ENCODE peak calls at places on chromosome 5, in ten cellular contexts. One of them, this sample, is unnamed.

GRCh38 chr5:146993876-146994530 is 115.4 kb upstream of the PPP2R2B start:
- DNase-seq in AML-193: no peak
- DNase-seq in NCI-H1105: no peak
- DNase-seq in stimulated activated CD4-positive, alpha-beta T cell treated with anti-CD3 and anti-CD28 coated beads, Interleukin-4, amount 100 ng/mL, for 24 hours: no peak
- DNase-seq in BE2C: no peak
- DNase-seq in iris pigment epithelial cell: no peak
- DNase-seq in ACHN: no peak
- DNase-seq in progenitor cell of endocrine pancreas: no peak
- DNase-seq in NCI-H345: no peak
- DNase-seq in T-helper 9 cell: no peak
- DNase-seq in this sample: no peak

GRCh38 chr5:172437445-172438303 is 16.7 kb downstream of the SH3PXD2B start:
- DNase-seq in stimulated activated CD4-positive, alpha-beta T cell treated with anti-CD3 and anti-CD28 coated beads, Interleukin-4, amount 100 ng/mL, for 24 hours: no peak
- DNase-seq in BE2C: peak
- DNase-seq in T-helper 9 cell: no peak
- DNase-seq in AML-193: no peak
- DNase-seq in progenitor cell of endocrine pancreas: no peak
- DNase-seq in NCI-H1105: peak
- DNase-seq in iris pigment epithelial cell: peak
- DNase-seq in ACHN: no peak
- DNase-seq in NCI-H345: peak
- DNase-seq in this sample: peak

GRCh38 chr5:158456756-158457155 is 597.8 kb upstream of the CLINT1 start:
- DNase-seq in progenitor cell of endocrine pancreas: no peak
- DNase-seq in ACHN: peak
- DNase-seq in NCI-H345: no peak
- DNase-seq in NCI-H1105: no peak
- DNase-seq in BE2C: peak
- DNase-seq in iris pigment epithelial cell: peak
- DNase-seq in stimulated activated CD4-positive, alpha-beta T cell treated with anti-CD3 and anti-CD28 coated beads, Interleukin-4, amount 100 ng/mL, for 24 hours: no peak
- DNase-seq in T-helper 9 cell: no peak
- DNase-seq in AML-193: no peak
- DNase-seq in this sample: peak

GRCh38 chr5:172311026-172311425 is 27.5 kb upstream of the UBTD2 start:
- DNase-seq in T-helper 9 cell: no peak
- DNase-seq in NCI-H1105: no peak
- DNase-seq in ACHN: no peak
- DNase-seq in AML-193: no peak
- DNase-seq in progenitor cell of endocrine pancreas: no peak
- DNase-seq in iris pigment epithelial cell: no peak
- DNase-seq in NCI-H345: no peak
- DNase-seq in BE2C: no peak
- DNase-seq in stimulated activated CD4-positive, alpha-beta T cell treated with anti-CD3 and anti-CD28 coated beads, Interleukin-4, amount 100 ng/mL, for 24 hours: no peak
- DNase-seq in this sample: no peak

GRCh38 chr5:171907731-171908343 is 98.6 kb downstream of the FBXW11 start:
- DNase-seq in NCI-H345: peak
- DNase-seq in ACHN: peak
- DNase-seq in BE2C: peak
- DNase-seq in NCI-H1105: peak
- DNase-seq in AML-193: peak
- DNase-seq in stimulated activated CD4-positive, alpha-beta T cell treated with anti-CD3 and anti-CD28 coated beads, Interleukin-4, amount 100 ng/mL, for 24 hours: peak
- DNase-seq in progenitor cell of endocrine pancreas: peak
- DNase-seq in iris pigment epithelial cell: peak
- DNase-seq in T-helper 9 cell: peak
- DNase-seq in this sample: peak

GRCh38 chr5:1480217-1480616 is 35.0 kb upstream of the SLC6A3 start:
- DNase-seq in AML-193: no peak
- DNase-seq in BE2C: no peak
- DNase-seq in iris pigment epithelial cell: peak
- DNase-seq in NCI-H345: no peak
- DNase-seq in NCI-H1105: no peak
- DNase-seq in T-helper 9 cell: no peak
- DNase-seq in ACHN: no peak
- DNase-seq in progenitor cell of endocrine pancreas: no peak
- DNase-seq in stimulated activated CD4-positive, alpha-beta T cell treated with anti-CD3 and anti-CD28 coated beads, Interleukin-4, amount 100 ng/mL, for 24 hours: no peak
- DNase-seq in this sample: no peak

GRCh38 chr5:37557734-37558293 is 178.7 kb downstream of the WDR70 start:
- DNase-seq in progenitor cell of endocrine pancreas: no peak
- DNase-seq in T-helper 9 cell: no peak
- DNase-seq in ACHN: no peak
- DNase-seq in iris pigment epithelial cell: no peak
- DNase-seq in AML-193: peak
- DNase-seq in BE2C: no peak
- DNase-seq in NCI-H1105: no peak
- DNase-seq in stimulated activated CD4-positive, alpha-beta T cell treated with anti-CD3 and anti-CD28 coated beads, Interleukin-4, amount 100 ng/mL, for 24 hours: no peak
- DNase-seq in NCI-H345: no peak
- DNase-seq in this sample: no peak

GRCh38 chr5:141875022-141875740 is 3.0 kb downstream of the PCDH1 start:
- DNase-seq in iris pigment epithelial cell: no peak
- DNase-seq in stimulated activated CD4-positive, alpha-beta T cell treated with anti-CD3 and anti-CD28 coated beads, Interleukin-4, amount 100 ng/mL, for 24 hours: no peak
- DNase-seq in progenitor cell of endocrine pancreas: no peak
- DNase-seq in AML-193: no peak
- DNase-seq in NCI-H1105: no peak
- DNase-seq in BE2C: no peak
- DNase-seq in T-helper 9 cell: no peak
- DNase-seq in NCI-H345: no peak
- DNase-seq in ACHN: no peak
- DNase-seq in this sample: no peak

GRCh38 chr5:140554454-140554853 is 2.8 kb downstream of the SRA1 start:
- DNase-seq in ACHN: no peak
- DNase-seq in BE2C: no peak
- DNase-seq in progenitor cell of endocrine pancreas: no peak
- DNase-seq in stimulated activated CD4-positive, alpha-beta T cell treated with anti-CD3 and anti-CD28 coated beads, Interleukin-4, amount 100 ng/mL, for 24 hours: no peak
- DNase-seq in NCI-H1105: no peak
- DNase-seq in T-helper 9 cell: no peak
- DNase-seq in NCI-H345: no peak
- DNase-seq in AML-193: no peak
- DNase-seq in iris pigment epithelial cell: peak
- DNase-seq in this sample: no peak